ENCODE peak calls at places on chromosomes 2 and 18, in nine cellular contexts. R, D, W, B, Z, I, L, Q and E are unnamed samples.

GRCh38 chr2:200218645-200219044 is 87.8 kb upstream of the SPATS2L start:
- DNase-seq in R (no peak), D (no peak), W (no peak), B (no peak), Z (no peak), I (no peak), L (no peak), Q (no peak), E (no peak)

GRCh38 chr18:48828713-48829442 is 121.9 kb downstream of the SMAD7 start:
- DNase-seq in R (peak), D (peak), W (no peak), B (no peak), Z (no peak), I (peak), L (no peak), Q (no peak), E (peak)

GRCh38 chr2:167294031-167294774 is 405.9 kb downstream of the XIRP2 start:
- DNase-seq in R (no peak), D (no peak), W (no peak), B (no peak), Z (peak), I (peak), L (peak), Q (no peak), E (peak)

GRCh38 chr2:200130762-200131166 is 175.4 kb downstream of the MAIP1 start:
- DNase-seq in R (no peak), D (no peak), W (no peak), B (no peak), Z (no peak), I (no peak), L (no peak), Q (no peak), E (peak)

GRCh38 chr2:190663839-190664238 is 15.0 kb downstream of the NAB1 start:
- DNase-seq in R (no peak), D (no peak), W (no peak), B (no peak), Z (no peak), I (no peak), L (no peak), Q (no peak), E (no peak)

GRCh38 chr18:36455931-36456330 is 158.4 kb downstream of the FHOD3 start:
- DNase-seq in R (no peak), D (no peak), W (no peak), B (no peak), Z (no peak), I (no peak), L (no peak), Q (no peak), E (no peak)

GRCh38 chr2:136495636-136496035 is 269.7 kb upstream of the THSD7B start:
- DNase-seq in R (no peak), D (no peak), W (no peak), B (no peak), Z (no peak), I (no peak), L (no peak), Q (no peak), E (no peak)

GRCh38 chr2:201191132-201191875 is 8.4 kb downstream of the CASP10 start:
- DNase-seq in R (no peak), D (no peak), W (no peak), B (no peak), Z (no peak), I (no peak), L (peak), Q (peak), E (no peak)

GRCh38 chr18:51666717-51667320 is 469.3 kb upstream of the MEX3C start:
- DNase-seq in R (peak), D (peak), W (no peak), B (no peak), Z (peak), I (peak), L (no peak), Q (no peak), E (no peak)

GRCh38 chr2:200102971-200103370 is 147.6 kb downstream of the MAIP1 start:
- DNase-seq in R (no peak), D (no peak), W (no peak), B (no peak), Z (no peak), I (no peak), L (no peak), Q (no peak), E (no peak)

GRCh38 chr2:47093626-47094025 is 61.5 kb downstream of the STPG4 start:
- DNase-seq in R (no peak), D (no peak), W (no peak), B (no peak), Z (no peak), I (no peak), L (no peak), Q (no peak), E (no peak)

GRCh38 chr2:3169106-3169870 is 208.3 kb downstream of the EIPR1 start:
- DNase-seq in R (peak), D (no peak), W (no peak), B (no peak), Z (peak), I (peak), L (peak), Q (no peak), E (no peak)

GRCh38 chr2:203200866-203201265 is 38.0 kb upstream of the CYP20A1 start:
- DNase-seq in R (no peak), D (no peak), W (no peak), B (no peak), Z (no peak), I (no peak), L (no peak), Q (no peak), E (no peak)

GRCh38 chr2:203191958-203192357 is 46.9 kb upstream of the CYP20A1 start:
- DNase-seq in R (no peak), D (no peak), W (no peak), B (no peak), Z (no peak), I (no peak), L (no peak), Q (no peak), E (no peak)

DNA sequence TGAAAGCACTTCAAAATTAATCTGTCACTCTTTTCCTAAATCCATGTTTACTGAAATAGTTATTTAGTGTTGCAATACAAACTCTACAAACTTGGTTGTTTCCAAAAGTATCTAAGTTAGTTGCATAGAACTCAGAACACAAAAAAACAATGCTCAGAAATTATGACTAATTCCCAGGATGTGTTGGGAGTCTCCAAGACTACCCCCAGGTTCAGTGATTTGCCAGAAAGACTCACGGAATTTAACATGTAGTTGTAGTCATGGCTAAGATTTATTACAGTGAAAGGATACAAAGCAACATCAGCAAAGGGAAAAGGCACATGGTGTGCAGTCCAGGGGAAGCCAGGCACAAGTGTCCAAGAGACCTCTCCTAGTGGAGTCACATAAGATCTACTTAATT is 43.5 kb upstream of the CYP20A1 start:
- DNase-seq in R (no peak), D (no peak), W (no peak), B (no peak), Z (no peak), I (no peak), L (peak), Q (no peak), E (no peak)
- TF ChIP-seq POLR2AphosphoS5 in R (no peak), D (no peak), W (no peak), B (no peak), Z (no peak), I (no peak), L (no peak), Q (no peak), E (no peak)

GRCh38 chr18:58909521-58909920 is 44.8 kb downstream of the ZNF532 start:
- DNase-seq in R (no peak), D (no peak), W (no peak), B (no peak), Z (no peak), I (no peak), L (no peak), Q (no peak), E (no peak)

GRCh38 chr18:58908006-58908405 is 43.3 kb downstream of the ZNF532 start:
- DNase-seq in R (no peak), D (no peak), W (no peak), B (no peak), Z (no peak), I (no peak), L (peak), Q (no peak), E (no peak)

GRCh38 chr18:58915006-58915799 is 50.5 kb downstream of the ZNF532 start:
- DNase-seq in R (no peak), D (no peak), W (no peak), B (no peak), Z (peak), I (no peak), L (peak), Q (no peak), E (no peak)

GRCh38 chr18:58911241-58911640 is 46.6 kb downstream of the ZNF532 start:
- DNase-seq in R (no peak), D (no peak), W (no peak), B (no peak), Z (no peak), I (no peak), L (no peak), Q (no peak), E (no peak)

DNA sequence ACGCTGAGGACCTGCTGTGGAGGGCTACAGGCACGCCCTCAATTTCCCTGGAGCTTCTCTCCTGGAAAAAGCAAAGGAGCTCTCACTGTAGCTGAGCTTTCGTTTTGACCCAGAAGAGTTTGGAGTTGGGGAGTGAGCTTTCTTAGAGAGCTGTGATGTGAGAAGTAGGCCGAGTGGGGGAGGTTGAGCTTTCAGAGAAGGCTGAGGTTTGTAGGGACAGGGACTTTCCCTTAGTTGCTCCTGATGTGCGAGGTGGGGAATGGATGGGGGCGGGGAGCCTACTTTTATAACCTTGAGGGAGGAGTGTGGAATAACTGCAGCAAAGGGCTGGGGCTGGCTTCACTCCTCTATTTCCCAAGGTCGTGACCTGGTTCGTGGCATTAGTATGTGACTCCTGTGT is 47.1 kb downstream of the ZNF532 start:
- DNase-seq in R (no peak), D (no peak), W (no peak), B (no peak), Z (peak), I (no peak), L (peak), Q (no peak), E (no peak)
- H3K27ac ChIP-seq in R (peak), D (peak), W (peak), B (no peak), Z (peak), I (no peak), L (no peak), Q (no peak), E (peak)

DNA sequence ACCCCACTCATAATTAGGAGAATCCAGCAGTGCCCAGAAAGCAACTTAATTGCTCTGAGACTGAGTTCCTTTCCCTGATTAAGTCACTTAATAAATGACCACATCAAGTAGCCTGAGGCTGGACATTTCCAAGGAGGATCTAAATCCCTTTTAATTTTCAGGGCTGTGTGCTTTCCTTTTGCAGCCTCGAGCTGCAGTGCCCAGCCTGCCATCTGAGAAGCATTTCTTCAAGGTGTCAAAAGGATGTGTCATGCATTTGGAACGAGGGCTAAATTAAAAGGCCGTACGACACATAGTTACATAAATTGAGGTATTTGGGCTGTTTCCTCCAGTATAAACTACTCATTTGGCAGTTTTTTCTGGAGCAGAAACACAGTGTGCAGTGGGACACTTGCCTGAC is 17.8 kb upstream of the SIX2 start:
- DNase-seq in R (no peak), D (no peak), W (no peak), B (no peak), Z (no peak), I (no peak), L (no peak), Q (no peak), E (no peak)
- TF ChIP-seq CTCF in R (no peak), D (no peak), W (no peak), B (no peak), Z (no peak), I (no peak), L (no peak), Q (no peak), E (no peak)

GRCh38 chr2:74538881-74539339 is 9.2 kb downstream of the HTRA2 start:
- DNase-seq in R (no peak), D (no peak), W (no peak), B (no peak), Z (no peak), I (no peak), L (no peak), Q (no peak), E (no peak)

GRCh38 chr2:74537140-74537539 is 7.4 kb downstream of the HTRA2 start:
- DNase-seq in R (no peak), D (no peak), W (no peak), B (no peak), Z (no peak), I (no peak), L (no peak), Q (no peak), E (no peak)

GRCh38 chr2:74535440-74535965 is 5.8 kb downstream of the HTRA2 start:
- DNase-seq in R (no peak), D (no peak), W (no peak), B (no peak), Z (no peak), I (no peak), L (no peak), Q (no peak), E (no peak)

GRCh38 chr2:74534411-74534810 is 4.7 kb downstream of the HTRA2 start:
- DNase-seq in R (no peak), D (no peak), W (no peak), B (no peak), Z (no peak), I (no peak), L (no peak), Q (no peak), E (no peak)

GRCh38 chr2:74536166-74536950 is 6.6 kb downstream of the HTRA2 start:
- DNase-seq in R (no peak), D (no peak), W (no peak), B (no peak), Z (no peak), I (no peak), L (no peak), Q (no peak), E (peak)
- TF ChIP-seq POLR2AphosphoS5 in R (no peak), D (no peak), W (no peak), B (no peak), Z (no peak), I (no peak), L (no peak), Q (no peak), E (no peak)

GRCh38 chr18:70333316-70333715 is 44.5 kb downstream of the SOCS6 start:
- DNase-seq in R (no peak), D (no peak), W (no peak), B (no peak), Z (no peak), I (no peak), L (no peak), Q (no peak), E (no peak)

GRCh38 chr18:70335892-70336726 is 47.3 kb downstream of the SOCS6 start:
- DNase-seq in R (no peak), D (no peak), W (no peak), B (no peak), Z (no peak), I (no peak), L (no peak), Q (no peak), E (no peak)

GRCh38 chr18:70334264-70334663 is 45.4 kb downstream of the SOCS6 start:
- DNase-seq in R (no peak), D (no peak), W (no peak), B (no peak), Z (no peak), I (no peak), L (no peak), Q (no peak), E (no peak)

GRCh38 chr18:70333757-70334156 is 44.9 kb downstream of the SOCS6 start:
- DNase-seq in R (no peak), D (no peak), W (no peak), B (peak), Z (no peak), I (no peak), L (no peak), Q (no peak), E (no peak)

GRCh38 chr18:70334728-70335329 is 46.0 kb downstream of the SOCS6 start:
- DNase-seq in R (no peak), D (no peak), W (no peak), B (no peak), Z (no peak), I (no peak), L (no peak), Q (no peak), E (no peak)
- H3K27ac ChIP-seq in R (no peak), D (no peak), W (peak), B (peak), Z (no peak), I (no peak), L (no peak), Q (no peak), E (no peak)